ENCODE peak calls at places on chromosomes 7 and 10, in eight cellular contexts. U is Calu3; J is H9; B is glutamatergic neuron; I is skeletal muscle cell; P is stimulated activated CD8-positive, alpha-beta memory T cell treated with anti-CD3 and anti-CD28 coated beads, Interleukin-7, amount 100 ng/mL, for 1 hour; R is anterior cingulate cortex; D is kidney tubule cell. K is an unnamed sample.

GRCh38 chr10:105691811-105692210 is 1050.7 kb downstream of the SORCS3 start:
- DNase-seq in R (no peak), P (no peak), B (no peak), U (no peak), I (no peak), J (no peak), D (peak), K (peak)

GRCh38 chr10:123245264-123245663 is 91.1 kb downstream of the BUB3 start:
- DNase-seq in P (no peak), D (no peak), U (no peak), B (no peak), J (no peak), R (no peak), I (no peak), K (no peak)

GRCh38 chr10:7410306-7410799 is 481 bp downstream of the SFMBT2 start:
- DNase-seq in J (peak), P (no peak), D (peak), I (no peak), B (peak), U (peak), R (no peak), K (no peak)

GRCh38 chr7:90618880-90619279 is 22.8 kb downstream of the CDK14 start:
- DNase-seq in B (no peak), P (no peak), I (no peak), U (no peak), R (no peak), J (no peak), D (no peak), K (no peak)

GRCh38 chr7:128876978-128877755 is 14.5 kb downstream of the ATP6V1F start:
- DNase-seq in J (no peak), I (no peak), D (no peak), P (no peak), U (no peak), B (no peak), R (no peak), K (no peak)

GRCh38 chr7:56110611-56111010 is 4.3 kb upstream of the CHCHD2 start:
- DNase-seq in D (peak), R (no peak), B (no peak), J (no peak), P (no peak), I (no peak), U (no peak), K (peak)

GRCh38 chr10:11682896-11683295 is 59.3 kb upstream of the ECHDC3 start:
- DNase-seq in B (no peak), D (no peak), U (no peak), P (no peak), I (no peak), J (no peak), R (no peak), K (no peak)

GRCh38 chr7:99126921-99127553 is 16.9 kb downstream of the SMURF1 start:
- DNase-seq in I (no peak), B (no peak), R (no peak), J (no peak), U (peak), P (no peak), D (peak), K (no peak)

GRCh38 chr7:88396948-88397322 is 90.2 kb upstream of the STEAP4 start:
- DNase-seq in J (no peak), I (no peak), B (no peak), U (no peak), P (no peak), R (no peak), D (no peak), K (no peak)

GRCh38 chr7:128453836-128454804 is 1.6 kb upstream of the HILPDA start:
- DNase-seq in I (peak), B (peak), D (peak), J (peak), P (no peak), R (no peak), U (no peak), K (no peak)

GRCh38 chr10:60042959-60043358 is 136.6 kb upstream of the CCDC6 start:
- DNase-seq in I (no peak), P (no peak), J (no peak), B (no peak), U (no peak), R (no peak), D (peak), K (no peak)

GRCh38 chr7:77188736-77189429 is 10.7 kb downstream of the FGL2 start:
- DNase-seq in R (no peak), I (no peak), P (no peak), B (no peak), D (no peak), U (no peak), J (no peak), K (no peak)

GRCh38 chr10:90920986-90921643 is at the start of gene ANKRD1:
- DNase-seq in B (no peak), R (no peak), P (no peak), U (peak), I (peak), D (peak), J (peak), K (no peak)

GRCh38 chr10:5813091-5813340 is 218 bp downstream of the GDI2 start:
- DNase-seq in U (no peak), B (no peak), P (no peak), J (no peak), R (no peak), D (no peak), I (no peak), K (no peak)

GRCh38 chr7:25215694-25216335 is 12.5 kb downstream of the NPVF start:
- DNase-seq in D (no peak), R (no peak), U (no peak), B (no peak), P (no peak), J (peak), I (no peak), K (no peak)

GRCh38 chr10:74643586-74643956 is 182.8 kb upstream of the KAT6B start:
- DNase-seq in U (no peak), P (no peak), D (no peak), R (no peak), B (no peak), J (no peak), I (no peak), K (no peak)

GRCh38 chr7:122056977-122057376 is 87.1 kb downstream of the AASS start:
- DNase-seq in J (no peak), R (no peak), U (no peak), B (no peak), P (no peak), D (peak), I (no peak), K (no peak)

GRCh38 chr7:100682228-100682741 is 8.7 kb downstream of the GNB2 start:
- DNase-seq in R (no peak), D (no peak), J (no peak), P (no peak), I (no peak), U (no peak), B (no peak), K (no peak)

GRCh38 chr10:72875250-72876055 is 18.1 kb upstream of the OIT3 start:
- DNase-seq in P (no peak), R (no peak), D (peak), B (peak), I (no peak), J (no peak), U (peak), K (peak)

GRCh38 chr10:44506386-44506785 is 121.5 kb upstream of the CXCL12 start:
- DNase-seq in U (no peak), D (no peak), J (no peak), P (no peak), I (no peak), B (no peak), R (no peak), K (no peak)

GRCh38 chr10:59382831-59383295 is 20.5 kb upstream of the FAM13C start:
- DNase-seq in I (no peak), R (no peak), B (no peak), D (no peak), J (no peak), P (no peak), U (no peak), K (no peak)

GRCh38 chr10:92901819-92902234 is 53.5 kb downstream of the EXOC6 start:
- DNase-seq in U (no peak), I (no peak), D (no peak), R (no peak), J (no peak), P (no peak), B (no peak), K (peak)

GRCh38 chr7:151429232-151429554 is 10.7 kb downstream of the CRYGN start:
- DNase-seq in B (no peak), I (no peak), P (no peak), D (no peak), J (no peak), U (no peak), R (no peak), K (no peak)

GRCh38 chr7:115327326-115327725 is 405.4 kb downstream of the MDFIC start:
- DNase-seq in J (no peak), U (no peak), B (no peak), R (no peak), D (no peak), P (no peak), I (no peak), K (no peak)

GRCh38 chr10:35650894-35651293 is 8.8 kb upstream of the FZD8 start:
- DNase-seq in U (no peak), P (no peak), R (no peak), D (peak), I (no peak), B (no peak), J (no peak), K (no peak)

GRCh38 chr7:144454-144826 is 47.9 kb upstream of the FAM20C start:
- DNase-seq in P (no peak), D (no peak), R (no peak), I (no peak), U (no peak), B (no peak), J (no peak), K (no peak)

GRCh38 chr7:86760236-86760635 is 116.5 kb downstream of the GRM3 start:
- DNase-seq in P (no peak), I (no peak), U (no peak), B (no peak), J (no peak), D (no peak), R (no peak), K (no peak)

GRCh38 chr7:94012748-94013147 is 8.6 kb upstream of the BET1 start:
- DNase-seq in P (no peak), I (no peak), R (no peak), U (no peak), D (no peak), B (no peak), J (peak), K (no peak)

GRCh38 chr7:41581041-41581440 is 121.8 kb downstream of the INHBA start:
- DNase-seq in R (no peak), B (no peak), D (no peak), I (no peak), P (no peak), J (no peak), U (no peak), K (no peak)

GRCh38 chr10:67308912-67309311 is 383.1 kb downstream of the LRRTM3 start:
- DNase-seq in B (no peak), D (no peak), U (no peak), P (no peak), R (no peak), J (no peak), I (no peak), K (no peak)

GRCh38 chr10:31677198-31678138 is 251.2 kb downstream of the ARHGAP12 start:
- DNase-seq in P (no peak), D (no peak), I (no peak), U (no peak), R (no peak), B (no peak), J (peak), K (no peak)

GRCh38 chr7:38629621-38630020 is 1.6 kb downstream of the AMPH start:
- DNase-seq in D (no peak), B (no peak), I (no peak), J (no peak), P (no peak), R (no peak), U (no peak), K (no peak)